ENCODE peak calls at places on chromosomes 4 and X, in eight cellular contexts. X is activated B cell treated with CpG ODN at 0.5 μM for 24 hours; I is activated T-cell treated with anti-CD3 and anti-CD28 coated beads, Interleukin-2, amount 50 U/mL, for 72 hours; L is B cell; C is fibroblast of mammary gland; Z is gastrocnemius medialis; T is aorta; H is left colon. G is an unnamed sample.

GRCh38 chrX:110410598-110410997 is 52.0 kb downstream of the RTL9 start:
- DNase-seq in C (no peak), L (no peak), T (no peak), I (no peak), Z (no peak), X (no peak), H (no peak), G (no peak)

GRCh38 chrX:68440940-68441339 is 7.6 kb upstream of the OPHN1 start:
- DNase-seq in C (peak), T (peak), L (no peak), H (peak), X (no peak), Z (peak), I (no peak), G (no peak)

GRCh38 chr4:6119507-6120020 is 80.8 kb downstream of the JAKMIP1 start:
- DNase-seq in I (no peak), T (no peak), X (no peak), H (no peak), L (no peak), Z (no peak), C (no peak), G (no peak)

GRCh38 chr4:185559913-185560281 is 24.6 kb upstream of the PDLIM3 start:
- DNase-seq in H (peak), C (peak), T (peak), Z (peak), L (no peak), I (no peak), X (no peak), G (no peak)

GRCh38 chrX:110965409-110965808 is 130.6 kb upstream of the PAK3 start:
- DNase-seq in L (no peak), I (no peak), T (no peak), H (no peak), C (peak), X (no peak), Z (no peak), G (no peak)

GRCh38 chr4:99336553-99336952 is 15.4 kb upstream of the ADH1B start:
- DNase-seq in Z (no peak), T (no peak), L (no peak), I (no peak), X (no peak), H (no peak), C (no peak), G (no peak)

GRCh38 chr4:3529363-3529762 is 2.9 kb downstream of the LRPAP1 start:
- DNase-seq in T (peak), X (no peak), H (no peak), L (peak), Z (no peak), C (peak), I (no peak), G (no peak)

GRCh38 chr4:141346144-141346543 is 125.4 kb downstream of the ZNF330 start:
- DNase-seq in T (no peak), Z (no peak), L (peak), H (no peak), C (peak), I (no peak), X (no peak), G (peak)

GRCh38 chr4:166165829-166166420 is 292.9 kb downstream of the TLL1 start:
- DNase-seq in I (no peak), L (peak), X (no peak), T (no peak), C (peak), H (no peak), Z (no peak), G (peak)

GRCh38 chrX:108397627-108398392 is 40.4 kb downstream of the COL4A6 start:
- DNase-seq in T (no peak), C (peak), I (peak), Z (no peak), X (no peak), H (no peak), L (no peak), G (no peak)

GRCh38 chr4:16717266-16717970 is 181.0 kb downstream of the LDB2 start:
- DNase-seq in Z (no peak), T (no peak), L (no peak), H (no peak), I (no peak), X (no peak), C (peak), G (no peak)

GRCh38 chr4:118398226-118399090 is 45.7 kb upstream of the PRSS12 start:
- DNase-seq in X (no peak), I (no peak), L (no peak), C (no peak), Z (no peak), T (no peak), H (no peak), G (peak)

GRCh38 chrX:2286731-2287130 is 214.0 kb downstream of the DHRSX start:
- DNase-seq in H (no peak), T (no peak), X (no peak), C (no peak), I (no peak), L (no peak), Z (no peak), G (no peak)

GRCh38 chr4:128707864-128708263 is 101.6 kb upstream of the JADE1 start:
- DNase-seq in Z (no peak), X (no peak), L (no peak), C (peak), H (no peak), T (no peak), I (no peak), G (no peak)

GRCh38 chr4:99816611-99817309 is at the start of gene DAPP1:
- DNase-seq in T (peak), I (peak), C (no peak), X (peak), Z (no peak), L (peak), H (peak), G (peak)

GRCh38 chr4:105555409-105555808 is 3.0 kb downstream of the ARHGEF38 start:
- DNase-seq in I (no peak), H (no peak), X (no peak), T (no peak), L (no peak), Z (no peak), C (no peak), G (no peak)

GRCh38 chr4:6050551-6050950 is 32.3 kb upstream of the C4orf50 start:
- DNase-seq in X (no peak), I (no peak), T (no peak), Z (no peak), L (no peak), C (no peak), H (no peak), G (no peak)

GRCh38 chrX:38868941-38869378 is 67.7 kb downstream of the MID1IP1 start:
- DNase-seq in L (no peak), T (no peak), X (no peak), H (no peak), I (no peak), C (peak), Z (peak), G (no peak)

G was measured in GM10248.